ENCODE peak calls at places on chromosomes 4 and X, in nine cellular contexts. A, R, Q, K, L, G, H, N and O are unnamed samples.

GRCh38 chrX:133380882-133381619 is 34.2 kb downstream of the GPC4 start:
- DNase-seq in R (no peak), H (no peak), N (no peak), Q (no peak), G (no peak), A (no peak), L (no peak), K (no peak), O (no peak)

GRCh38 chr4:1370321-1371124 is 23.5 kb downstream of the UVSSA start:
- DNase-seq in L (no peak), H (no peak), N (no peak), R (no peak), A (no peak), G (no peak), K (no peak), Q (no peak), O (no peak)

GRCh38 chr4:174707277-174707676 is 121.8 kb downstream of the GLRA3 start:
- DNase-seq in H (no peak), N (no peak), R (no peak), A (no peak), Q (no peak), L (no peak), G (no peak), K (no peak), O (no peak)

GRCh38 chr4:112410804-112411203 is 105.2 kb downstream of the NEUROG2 start:
- DNase-seq in A (no peak), R (no peak), G (no peak), L (no peak), H (no peak), Q (no peak), K (no peak), N (no peak), O (no peak)

GRCh38 chr4:32775049-32775448 is 2054.9 kb downstream of the PCDH7 start:
- DNase-seq in A (no peak), R (no peak), N (no peak), G (no peak), Q (peak), K (no peak), L (no peak), H (no peak), O (no peak)

GRCh38 chrX:108396188-108396885 is 41.9 kb downstream of the COL4A6 start:
- DNase-seq in G (no peak), L (no peak), Q (no peak), H (no peak), R (no peak), A (no peak), K (peak), N (no peak), O (no peak)

GRCh38 chr4:177064116-177064515 is 245.6 kb upstream of the NEIL3 start:
- DNase-seq in H (no peak), K (no peak), G (no peak), L (no peak), Q (no peak), N (no peak), A (no peak), R (no peak), O (no peak)

GRCh38 chrX:151825927-151826471 is 86.7 kb upstream of the MAGEA4 start:
- DNase-seq in G (no peak), N (peak), A (no peak), K (no peak), H (peak), L (no peak), R (no peak), Q (peak), O (no peak)

GRCh38 chr4:8393593-8394038 is 46.9 kb downstream of the ACOX3 start:
- DNase-seq in G (no peak), A (no peak), N (peak), K (no peak), R (peak), L (no peak), H (peak), Q (peak), O (peak)

GRCh38 chrX:10648608-10649007 is 28.2 kb upstream of the MID1 start:
- DNase-seq in G (no peak), Q (no peak), K (no peak), N (no peak), A (no peak), R (no peak), H (no peak), L (no peak), O (no peak)

GRCh38 chr4:117481742-117482141 is 396.4 kb upstream of the TRAM1L1 start:
- DNase-seq in N (no peak), H (no peak), R (no peak), A (no peak), L (no peak), G (no peak), Q (no peak), K (no peak), O (no peak)

GRCh38 chr4:24219171-24219570 is 329.3 kb upstream of the PPARGC1A start:
- DNase-seq in R (no peak), N (no peak), Q (no peak), K (peak), A (no peak), H (no peak), L (no peak), G (no peak), O (no peak)

GRCh38 chrX:28848707-28849106 is 261.5 kb downstream of the IL1RAPL1 start:
- DNase-seq in Q (no peak), G (no peak), H (no peak), L (no peak), K (no peak), A (no peak), N (no peak), R (no peak), O (no peak)

GRCh38 chr4:60463846-60464502 is 736.2 kb upstream of the ADGRL3 start:
- DNase-seq in R (no peak), H (no peak), L (no peak), G (peak), A (no peak), K (no peak), Q (no peak), N (peak), O (no peak)

GRCh38 chrX:27591938-27592337 is 1.8 kb downstream of the DCAF8L2 start:
- DNase-seq in L (no peak), G (no peak), Q (no peak), N (no peak), A (no peak), R (no peak), K (no peak), H (no peak), O (peak)

GRCh38 chr4:145043306-145043705 is 54.7 kb downstream of the ANAPC10 start:
- DNase-seq in G (no peak), H (no peak), L (no peak), A (no peak), K (no peak), N (no peak), Q (no peak), R (no peak), O (no peak)

GRCh38 chr4:132498215-132498614 is 650.9 kb upstream of the PCDH10 start:
- DNase-seq in H (no peak), G (no peak), K (no peak), A (no peak), L (no peak), Q (no peak), R (no peak), N (no peak), O (no peak)

GRCh38 chr4:178320003-178320402 is 877.8 kb upstream of the AGA start:
- DNase-seq in N (no peak), L (no peak), K (no peak), G (no peak), R (no peak), H (no peak), Q (no peak), A (no peak), O (no peak)

GRCh38 chr4:74408639-74409038 is 36.3 kb upstream of the AREG start:
- DNase-seq in L (no peak), H (no peak), N (no peak), A (no peak), R (no peak), K (peak), Q (no peak), G (no peak), O (no peak)

GRCh38 chr4:39046243-39046642 is 14.0 kb upstream of the TMEM156 start:
- DNase-seq in A (no peak), R (no peak), Q (no peak), G (no peak), K (peak), L (no peak), H (no peak), N (no peak), O (peak)

GRCh38 chr4:120156115-120156718 is 89.6 kb upstream of the MAD2L1 start:
- DNase-seq in A (no peak), N (no peak), L (peak), R (peak), K (peak), H (no peak), G (peak), Q (peak), O (no peak)

GRCh38 chrX:119826399-119826959 is 26.3 kb downstream of the UPF3B start:
- DNase-seq in A (no peak), N (no peak), K (no peak), R (no peak), G (no peak), Q (peak), L (no peak), H (peak), O (no peak)

GRCh38 chrX:920234-920799 is 289.7 kb downstream of the SHOX start:
- DNase-seq in K (no peak), H (peak), L (no peak), A (peak), Q (peak), R (no peak), G (no peak), N (no peak), O (no peak)

GRCh38 chr4:2257361-2258001 is 4.4 kb downstream of the MXD4 start:
- DNase-seq in H (no peak), R (no peak), G (peak), K (no peak), Q (no peak), N (no peak), L (peak), A (peak), O (peak)

GRCh38 chr4:5922556-5922955 is 29.7 kb upstream of the CRMP1 start:
- DNase-seq in Q (no peak), K (no peak), R (no peak), N (no peak), G (no peak), A (no peak), L (no peak), H (no peak), O (no peak)

GRCh38 chr4:113471141-113471860 is 290.2 kb downstream of the CAMK2D start:
- DNase-seq in A (no peak), R (no peak), K (no peak), G (no peak), Q (no peak), H (peak), L (no peak), N (no peak), O (no peak)

GRCh38 chr4:149897784-149898183 is 82.1 kb upstream of the IQCM start:
- DNase-seq in N (no peak), L (no peak), A (no peak), R (no peak), K (no peak), Q (peak), G (no peak), H (no peak), O (no peak)